ENCODE peak calls at places on chromosome 16, in nine cellular contexts. M is sciatic nerve; V is PC-3; A is right cardiac atrium; E is K562; J is activated naive CD8-positive, alpha-beta T cell treated with anti-CD3 and anti-CD28 coated beads, Interleukin-2, amount 10 ng/mL, durations not matched to agents 7 days and 5 days; B is T-helper 17 cell; G is left colon; U is foreskin keratinocyte. P is an unnamed sample.

GRCh38 chr16:11138769-11139623 is 117.0 kb downstream of the SOCS1 start:
- ATAC-seq in M (peak; percentile 89), V (no peak), A (peak; percentile 57), E (no peak), J (no peak), B (no peak), G (no peak), U (no peak), P (no peak)

GRCh38 chr16:1972490-1972877 is 631 bp downstream of the TBL3 start:
- ATAC-seq in M (no peak), V (peak; percentile 42), A (no peak), E (peak; percentile 61), J (no peak), B (no peak), G (peak; percentile 39), U (peak; percentile 44), P (peak; percentile 51)

GRCh38 chr16:3035972-3036725 is 595 bp downstream of the BICDL2 start:
- ATAC-seq in M (no peak), V (peak; percentile 20), A (peak; percentile 6), E (no peak), J (peak; percentile 2), B (no peak), G (peak; percentile 57), U (no peak), P (peak; percentile 70)

GRCh38 chr16:87956771-87957279 is 5.6 kb downstream of the BANP start:
- ATAC-seq in M (peak; percentile 8), V (no peak), A (no peak), E (peak; percentile 68), J (peak; percentile 55), B (peak; percentile 14), G (no peak), U (peak; percentile 42), P (no peak)

GRCh38 chr16:71900336-71900735 is 5.0 kb downstream of the IST1 start:
- ATAC-seq in M (no peak), V (no peak), A (peak; percentile 44), E (peak; percentile 46), J (no peak), B (no peak), G (no peak), U (no peak), P (no peak)

GRCh38 chr16:48378276-48378675 is 6.9 kb downstream of the SIAH1 start:
- ATAC-seq in M (no peak), V (no peak), A (no peak), E (no peak), J (no peak), B (no peak), G (no peak), U (no peak), P (no peak)

GRCh38 chr16:69840975-69841374 is 78.8 kb downstream of the WWP2 start:
- ATAC-seq in M (no peak), V (no peak), A (peak; percentile 6), E (no peak), J (no peak), B (no peak), G (peak; percentile 55), U (no peak), P (no peak)

GRCh38 chr16:47197536-47198179 is 53.9 kb upstream of the NETO2 start:
- ATAC-seq in M (peak; percentile 58), V (no peak), A (peak; percentile 91), E (no peak), J (no peak), B (no peak), G (no peak), U (no peak), P (no peak)

GRCh38 chr16:852451-853185 is 52.1 kb upstream of the GNG13 start:
- ATAC-seq in M (peak; percentile 12), V (no peak), A (peak; percentile 18), E (no peak), J (no peak), B (no peak), G (peak; percentile 23), U (no peak), P (no peak)

GRCh38 chr16:80300876-80301275 is 239.9 kb upstream of the DYNLRB2 start:
- ATAC-seq in M (no peak), V (no peak), A (no peak), E (no peak), J (no peak), B (no peak), G (no peak), U (peak; percentile 31), P (no peak)

GRCh38 chr16:8816967-8817662 is 19.5 kb downstream of the PMM2 start:
- ATAC-seq in M (no peak), V (no peak), A (no peak), E (no peak), J (peak; percentile 89), B (peak; percentile 68), G (no peak), U (no peak), P (no peak)

P was measured in esophagus mucosa.